ENCODE peak calls at places on chromosome X, in seven cellular contexts. One of them, this sample, is unnamed.

GRCh38 chrX:100350704-100351489 is 59.2 kb downstream of the PCDH19 start:
- DNase-seq in posterior cingulate gyrus: no peak
- DNase-seq in NCI-H345: no peak
- DNase-seq in Calu3: no peak
- DNase-seq in activated CD8-positive, alpha-beta memory T cell treated with anti-CD3 and anti-CD28 coated beads, Interleukin-2, amount 50 U/mL, for 48 hours: no peak
- DNase-seq in NCI-H1436: no peak
- DNase-seq in AG04450: no peak
- DNase-seq in this sample: no peak

GRCh38 chrX:136063340-136064079 is 78.3 kb downstream of the SLC9A6 start:
- DNase-seq in posterior cingulate gyrus: no peak
- DNase-seq in NCI-H345: no peak
- DNase-seq in Calu3: no peak
- DNase-seq in activated CD8-positive, alpha-beta memory T cell treated with anti-CD3 and anti-CD28 coated beads, Interleukin-2, amount 50 U/mL, for 48 hours: no peak
- DNase-seq in NCI-H1436: no peak
- DNase-seq in AG04450: no peak
- DNase-seq in this sample: no peak

GRCh38 chrX:44428989-44429627 is 85.6 kb upstream of the EFHC2 start:
- DNase-seq in posterior cingulate gyrus: no peak
- DNase-seq in NCI-H345: no peak
- DNase-seq in Calu3: no peak
- DNase-seq in activated CD8-positive, alpha-beta memory T cell treated with anti-CD3 and anti-CD28 coated beads, Interleukin-2, amount 50 U/mL, for 48 hours: no peak
- DNase-seq in NCI-H1436: no peak
- DNase-seq in AG04450: no peak
- DNase-seq in this sample: no peak

GRCh38 chrX:2828404-2829065 is at the start of gene GYG2:
- DNase-seq in posterior cingulate gyrus: no peak
- DNase-seq in NCI-H345: peak; percentile 31
- DNase-seq in Calu3: peak; percentile 50
- DNase-seq in activated CD8-positive, alpha-beta memory T cell treated with anti-CD3 and anti-CD28 coated beads, Interleukin-2, amount 50 U/mL, for 48 hours: no peak
- DNase-seq in NCI-H1436: no peak
- DNase-seq in AG04450: no peak
- DNase-seq in this sample: no peak

GRCh38 chrX:47831788-47832187 is 4.9 kb upstream of the ZNF81 start:
- DNase-seq in posterior cingulate gyrus: no peak
- DNase-seq in NCI-H345: peak; percentile 58
- DNase-seq in Calu3: peak; percentile 69
- DNase-seq in activated CD8-positive, alpha-beta memory T cell treated with anti-CD3 and anti-CD28 coated beads, Interleukin-2, amount 50 U/mL, for 48 hours: peak; percentile 53
- DNase-seq in NCI-H1436: peak; percentile 8
- DNase-seq in AG04450: no peak
- DNase-seq in this sample: no peak

GRCh38 chrX:110698696-110699095 is 96.9 kb downstream of the CHRDL1 start:
- DNase-seq in posterior cingulate gyrus: no peak
- DNase-seq in NCI-H345: no peak
- DNase-seq in Calu3: no peak
- DNase-seq in activated CD8-positive, alpha-beta memory T cell treated with anti-CD3 and anti-CD28 coated beads, Interleukin-2, amount 50 U/mL, for 48 hours: no peak
- DNase-seq in NCI-H1436: no peak
- DNase-seq in AG04450: no peak
- DNase-seq in this sample: no peak

GRCh38 chrX:71366674-71367256 is 608 bp downstream of the TAF1 start:
- DNase-seq in posterior cingulate gyrus: no peak
- DNase-seq in NCI-H345: no peak
- DNase-seq in Calu3: peak; percentile 18
- DNase-seq in activated CD8-positive, alpha-beta memory T cell treated with anti-CD3 and anti-CD28 coated beads, Interleukin-2, amount 50 U/mL, for 48 hours: peak; percentile 57
- DNase-seq in NCI-H1436: peak; percentile 1
- DNase-seq in AG04450: no peak
- DNase-seq in this sample: no peak

GRCh38 chrX:39196192-39197102 is 395.2 kb downstream of the MID1IP1 start:
- DNase-seq in posterior cingulate gyrus: no peak
- DNase-seq in NCI-H345: peak; percentile 26
- DNase-seq in Calu3: peak; percentile 34
- DNase-seq in activated CD8-positive, alpha-beta memory T cell treated with anti-CD3 and anti-CD28 coated beads, Interleukin-2, amount 50 U/mL, for 48 hours: no peak
- DNase-seq in NCI-H1436: peak; percentile 80
- DNase-seq in AG04450: no peak
- DNase-seq in this sample: no peak

GRCh38 chrX:19344661-19345060 is 934 bp downstream of the PDHA1 start:
- DNase-seq in posterior cingulate gyrus: no peak
- DNase-seq in NCI-H345: no peak
- DNase-seq in Calu3: no peak
- DNase-seq in activated CD8-positive, alpha-beta memory T cell treated with anti-CD3 and anti-CD28 coated beads, Interleukin-2, amount 50 U/mL, for 48 hours: no peak
- DNase-seq in NCI-H1436: no peak
- DNase-seq in AG04450: no peak
- DNase-seq in this sample: no peak

GRCh38 chrX:36160056-36160455 is 240.5 kb downstream of the CFAP47 start:
- DNase-seq in posterior cingulate gyrus: no peak
- DNase-seq in NCI-H345: no peak
- DNase-seq in Calu3: no peak
- DNase-seq in activated CD8-positive, alpha-beta memory T cell treated with anti-CD3 and anti-CD28 coated beads, Interleukin-2, amount 50 U/mL, for 48 hours: no peak
- DNase-seq in NCI-H1436: no peak
- DNase-seq in AG04450: no peak
- DNase-seq in this sample: no peak

This sample was measured in hippocampal formation.